ENCODE peak calls at places on chromosomes 7 and 10, in seven cellular contexts. A is HEK293T; R is MCF 10A; T is Right ventricle myocardium superior; O is activated effector memory CD4-positive, alpha-beta T cell treated with anti-CD3 and anti-CD28 coated beads, Interleukin-2, amount 50 U/mL, for 16 hours; V is AG09309; W is CD8-positive, alpha-beta memory T cell. G is an unnamed sample.

GRCh38 chr10:123154092-123154942 is at the start of gene BUB3:
- DNase-seq in A (peak), R (peak), T (peak), O (peak), V (peak), W (peak), G (peak)

GRCh38 chr7:21911341-21911875 is 34.3 kb downstream of the CDCA7L start:
- DNase-seq in A (no peak), R (no peak), T (no peak), O (no peak), V (peak), W (no peak), G (no peak)

GRCh38 chr7:47078241-47078640 is 503.7 kb downstream of the TNS3 start:
- DNase-seq in A (no peak), R (no peak), T (no peak), O (no peak), V (no peak), W (no peak), G (no peak)

GRCh38 chr10:77073066-77073960 is 564.3 kb downstream of the KCNMA1 start:
- DNase-seq in A (no peak), R (peak), T (peak), O (no peak), V (no peak), W (no peak), G (peak)

GRCh38 chr7:75054744-75055527 is 18.7 kb downstream of the RCC1L start:
- DNase-seq in A (no peak), R (no peak), T (peak), O (no peak), V (peak), W (no peak), G (peak)

GRCh38 chr10:12489357-12489756 is 140.0 kb downstream of the CAMK1D start:
- DNase-seq in A (no peak), R (no peak), T (no peak), O (no peak), V (no peak), W (no peak), G (no peak)

GRCh38 chr7:120995659-120996058 is 7.1 kb downstream of the CPED1 start:
- DNase-seq in A (no peak), R (no peak), T (no peak), O (no peak), V (no peak), W (no peak), G (no peak)

GRCh38 chr7:28986723-28987122 is 28.6 kb upstream of the TRIL start:
- DNase-seq in A (no peak), R (peak), T (no peak), O (no peak), V (peak), W (no peak), G (peak)

GRCh38 chr7:90596745-90597526 is 815 bp downstream of the CDK14 start:
- DNase-seq in A (peak), R (peak), T (no peak), O (no peak), V (no peak), W (no peak), G (no peak)

GRCh38 chr7:2037805-2038635 is 194.7 kb downstream of the MAD1L1 start:
- DNase-seq in A (no peak), R (no peak), T (peak), O (peak), V (no peak), W (peak), G (peak)

GRCh38 chr10:49357895-49358294 is 38.0 kb downstream of the DRGX start:
- DNase-seq in A (no peak), R (no peak), T (no peak), O (no peak), V (no peak), W (no peak), G (no peak)

GRCh38 chr10:68501691-68502090 is 25.6 kb downstream of the SLC25A16 start:
- DNase-seq in A (no peak), R (no peak), T (no peak), O (no peak), V (no peak), W (no peak), G (no peak)

GRCh38 chr7:520503-521161 is 986 bp upstream of the PDGFA start:
- DNase-seq in A (no peak), R (no peak), T (no peak), O (no peak), V (no peak), W (no peak), G (no peak)

GRCh38 chr10:116470768-116471415 is 43.2 kb downstream of the PNLIPRP3 start:
- DNase-seq in A (peak), R (peak), T (no peak), O (no peak), V (no peak), W (no peak), G (no peak)

GRCh38 chr10:104193787-104194186 is 38.4 kb downstream of the CFAP43 start:
- DNase-seq in A (no peak), R (no peak), T (no peak), O (no peak), V (no peak), W (no peak), G (no peak)

GRCh38 chr10:114691442-114691941 is 33.4 kb upstream of the ABLIM1 start:
- DNase-seq in A (no peak), R (peak), T (no peak), O (no peak), V (no peak), W (no peak), G (no peak)

GRCh38 chr7:145957160-145957890 is 159.3 kb upstream of the CNTNAP2 start:
- DNase-seq in A (no peak), R (no peak), T (no peak), O (no peak), V (no peak), W (no peak), G (no peak)

GRCh38 chr7:143205560-143206293 is 16.1 kb upstream of the TAS2R40 start:
- DNase-seq in A (no peak), R (no peak), T (no peak), O (no peak), V (no peak), W (no peak), G (peak)

GRCh38 chr7:3244241-3244814 is 56.7 kb upstream of the SDK1 start:
- DNase-seq in A (no peak), R (peak), T (no peak), O (no peak), V (no peak), W (no peak), G (no peak)

GRCh38 chr10:3233486-3233990 is 61.0 kb upstream of the PITRM1 start:
- DNase-seq in A (no peak), R (no peak), T (no peak), O (no peak), V (no peak), W (no peak), G (no peak)

GRCh38 chr10:35961501-35961900 is 319.4 kb upstream of the FZD8 start:
- DNase-seq in A (no peak), R (peak), T (no peak), O (no peak), V (peak), W (no peak), G (no peak)

GRCh38 chr10:78760463-78761240 is 308.1 kb upstream of the ZMIZ1 start:
- DNase-seq in A (no peak), R (no peak), T (no peak), O (no peak), V (no peak), W (no peak), G (no peak)

GRCh38 chr10:92125169-92125543 is 165.7 kb downstream of the CPEB3 start:
- DNase-seq in A (no peak), R (no peak), T (no peak), O (no peak), V (no peak), W (no peak), G (no peak)

GRCh38 chr7:95558866-95559265 is 37.5 kb downstream of the PDK4 start:
- DNase-seq in A (no peak), R (no peak), T (no peak), O (no peak), V (no peak), W (no peak), G (no peak)

GRCh38 chr10:123236122-123236521 is 81.9 kb downstream of the BUB3 start:
- DNase-seq in A (peak), R (peak), T (no peak), O (no peak), V (no peak), W (no peak), G (no peak)

GRCh38 chr7:3605222-3605621 is 304.2 kb downstream of the SDK1 start:
- DNase-seq in A (no peak), R (no peak), T (no peak), O (no peak), V (no peak), W (no peak), G (no peak)

GRCh38 chr10:80498833-80499671 is 38.6 kb upstream of the SH2D4B start:
- DNase-seq in A (no peak), R (peak), T (peak), O (peak), V (peak), W (peak), G (peak)

GRCh38 chr7:44568771-44569560 is 4.7 kb downstream of the DDX56 start:
- DNase-seq in A (no peak), R (no peak), T (no peak), O (peak), V (no peak), W (no peak), G (no peak)

GRCh38 chr10:21495686-21496284 is 29.7 kb downstream of the SKIDA1 start:
- DNase-seq in A (peak), R (peak), T (peak), O (peak), V (no peak), W (peak), G (peak)